ENCODE peak calls at places on chromosome 19, in nine cellular contexts. G is heart right ventricle, X is lower leg skin, A is chondrocyte, L is choroid plexus epithelial cell, D is astrocyte of the spinal cord, C is left ventricle myocardium inferior, R is BJ, N is mucosa of descending colon. O is an unnamed sample.

GRCh38 chr19:44875666-44876418 is 15.2 kb upstream of the TOMM40 start:
- DNase-seq in L (peak; percentile 19), G (no peak), A (no peak), N (peak; percentile 69), D (peak; percentile 40), R (no peak), C (no peak), X (no peak), O (no peak)

GRCh38 chr19:33430674-33431277 is 57.3 kb downstream of the CEBPG start:
- DNase-seq in D (peak; percentile 62), X (peak; percentile 93), L (peak; percentile 79), G (peak; percentile 51), A (peak; percentile 85), R (no peak), N (peak; percentile 79), C (peak; percentile 59), O (peak; percentile 53)

GRCh38 chr19:44925114-44925891 is 10.9 kb downstream of the APOC1 start:
- DNase-seq in A (no peak), L (peak; percentile 70), R (no peak), C (peak; percentile 78), N (peak; percentile 70), G (peak; percentile 60), X (peak; percentile 96), D (peak; percentile 18), O (no peak)

GRCh38 chr19:54616057-54616456 is 14.2 kb upstream of the LILRB1 start:
- DNase-seq in G (no peak), C (no peak), R (no peak), D (no peak), L (no peak), N (no peak), A (no peak), X (no peak), O (no peak)

GRCh38 chr19:48796468-48797083 is 14.3 kb downstream of the BCAT2 start:
- DNase-seq in N (peak; percentile 35), R (no peak), C (no peak), D (no peak), X (no peak), G (no peak), A (no peak), L (no peak), O (no peak)

GRCh38 chr19:32018014-32018413 is 327.4 kb upstream of the ZNF507 start:
- DNase-seq in D (peak; percentile 50), L (peak; percentile 10), G (no peak), X (no peak), N (no peak), C (no peak), R (no peak), A (no peak), O (no peak)

GRCh38 chr19:29761575-29762225 is 46.6 kb upstream of the C19orf12 start:
- DNase-seq in R (no peak), X (no peak), N (peak; percentile 49), G (no peak), A (no peak), D (no peak), L (no peak), C (no peak), O (no peak)

GRCh38 chr19:41808663-41809566 is 12.5 kb downstream of the CEACAM3 start:
- DNase-seq in A (no peak), D (no peak), L (no peak), C (peak; percentile 31), G (peak; percentile 11), N (no peak), X (no peak), R (no peak), O (no peak)

GRCh38 chr19:18109731-18110671 is 12.4 kb downstream of the MAST3 start:
- DNase-seq in X (no peak), N (peak; percentile 85), G (no peak), L (no peak), R (no peak), A (no peak), D (no peak), C (peak; percentile 66), O (no peak)

GRCh38 chr19:48644839-48645651 is 942 bp downstream of the CA11 start:
- DNase-seq in A (no peak), C (peak; percentile 72), D (peak; percentile 74), N (peak; percentile 63), R (no peak), L (peak; percentile 90), G (peak; percentile 85), X (peak; percentile 93), O (peak; percentile 45)

GRCh38 chr19:16293133-16294085 is 31.2 kb upstream of the KLF2 start:
- DNase-seq in G (peak; percentile 88), N (peak; percentile 41), X (peak; percentile 94), A (no peak), L (peak; percentile 97), D (peak; percentile 85), C (peak; percentile 67), R (peak; percentile 87), O (peak; percentile 72)

GRCh38 chr19:11131471-11131870 is 24.1 kb downstream of the SPC24 start:
- DNase-seq in L (no peak), A (no peak), G (no peak), R (no peak), C (no peak), N (no peak), X (no peak), D (no peak), O (no peak)
- TF ChIP-seq CTCF in L (no peak), A (no peak), G (no peak), R (no peak), C (no peak), N (no peak), X (no peak), D (no peak), O (no peak)

GRCh38 chr19:19319725-19320361 is 466 bp downstream of the SUGP1 start:
- DNase-seq in C (no peak), L (no peak), N (peak; percentile 31), R (no peak), G (no peak), X (no peak), D (no peak), A (no peak), O (no peak)

GRCh38 chr19:19316082-19316481 is 4.2 kb downstream of the SUGP1 start:
- DNase-seq in R (no peak), N (no peak), D (no peak), A (no peak), X (no peak), G (no peak), C (no peak), L (no peak), O (no peak)

GRCh38 chr19:19320362-19321142 is at the start of the genes MAU2 and SUGP1:
- DNase-seq in C (peak; percentile 87), G (peak; percentile 89), X (peak; percentile 97), L (peak; percentile 95), D (peak; percentile 93), N (peak; percentile 93), A (peak; percentile 94), R (peak; percentile 55), O (peak; percentile 89)

GRCh38 chr19:19324059-19324755 is 3.6 kb downstream of the MAU2 start:
- DNase-seq in L (no peak), X (no peak), R (no peak), C (no peak), N (no peak), D (no peak), A (no peak), G (no peak), O (no peak)

DNA sequence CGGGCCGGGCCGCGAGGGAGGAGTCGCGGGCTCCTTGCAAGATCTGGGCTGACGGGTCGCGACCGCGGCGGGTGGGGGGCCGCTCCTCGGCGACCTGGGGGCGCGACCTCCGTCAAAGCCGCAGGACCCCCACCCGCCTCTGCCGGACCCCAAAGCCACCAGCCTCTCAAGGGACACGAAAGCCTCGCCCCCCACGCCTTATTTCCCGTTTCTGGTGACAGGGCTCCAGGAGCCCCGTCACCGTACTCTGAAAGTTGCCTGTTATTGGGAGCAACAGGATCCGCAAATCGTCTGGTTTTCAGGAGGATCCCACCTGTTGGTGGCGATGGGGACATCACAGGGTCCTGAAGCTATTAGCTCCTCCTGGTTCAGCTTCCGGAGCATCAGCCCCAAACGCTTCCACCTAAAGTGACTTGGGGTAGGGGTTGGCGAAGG is 531 bp downstream of the MAU2 start:
- DNase-seq in N (no peak), A (no peak), X (no peak), R (no peak), G (no peak), L (peak; percentile 27), D (no peak), C (no peak), O (no peak)
- TF ChIP-seq CTCF in N (no peak), A (peak; percentile 6), X (no peak), R (no peak), G (no peak), L (no peak), D (no peak), C (no peak), O (peak; percentile 4)

DNA sequence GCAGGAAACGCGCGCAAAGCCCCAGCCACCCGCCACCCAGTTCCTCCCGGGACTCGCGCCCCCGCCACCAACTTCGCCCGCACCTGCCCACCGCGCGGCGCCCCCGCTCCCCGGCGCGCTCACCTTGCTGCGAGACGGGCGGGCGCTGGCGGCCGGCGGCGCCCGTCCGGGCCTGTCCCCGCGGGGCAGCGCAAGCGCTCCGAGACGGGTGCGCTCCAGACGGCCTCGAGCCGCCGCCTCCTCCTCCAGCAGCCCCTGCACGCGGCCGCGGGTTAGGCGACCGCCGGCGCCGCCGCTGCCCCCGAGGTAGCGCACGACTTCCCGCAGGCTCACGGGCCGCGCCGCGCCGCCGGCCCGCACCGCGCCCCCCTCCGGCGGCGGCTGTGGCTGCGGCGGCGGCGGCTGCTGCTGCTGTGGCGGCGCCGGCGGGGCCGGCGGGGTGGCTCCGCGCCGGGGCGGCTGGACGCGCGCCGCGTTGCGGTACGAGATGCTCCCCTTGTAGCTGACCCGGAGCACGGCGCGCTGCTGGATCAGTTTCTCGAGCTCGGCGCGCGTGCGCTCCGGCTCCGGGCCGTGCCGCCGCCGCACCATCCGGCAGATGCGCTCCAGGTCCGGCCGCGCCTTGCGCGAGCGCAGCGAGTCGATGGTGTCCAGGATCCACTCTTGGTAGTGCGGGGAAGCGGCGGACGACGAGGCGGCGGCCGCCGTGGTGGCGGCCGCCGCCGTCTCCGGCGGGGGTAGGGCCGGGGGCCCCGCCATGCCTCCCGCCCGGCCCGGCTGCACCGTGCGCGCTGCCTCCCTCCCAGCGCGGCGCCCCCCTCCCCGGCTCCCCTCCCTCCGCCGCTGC is 666 bp downstream of the SAMD1 start:
- DNase-seq in X (peak; percentile 89), L (peak; percentile 77), G (no peak), C (peak; percentile 58), A (no peak), N (peak; percentile 74), D (peak; percentile 57), R (no peak), O (peak; percentile 50)
- TF ChIP-seq CTCF in X (no peak), L (no peak), G (no peak), C (no peak), A (peak; percentile 24), N (no peak), D (no peak), R (no peak), O (no peak)

GRCh38 chr19:39052243-39052746 is 19.9 kb upstream of the FBXO27 start:
- DNase-seq in G (peak; percentile 11), R (no peak), D (peak; percentile 52), N (peak; percentile 59), X (peak; percentile 90), L (peak; percentile 70), A (peak; percentile 93), C (peak; percentile 30), O (no peak)
- TF ChIP-seq CTCF in G (peak; percentile 71), R (peak; percentile 93), D (peak; percentile 92), N (peak; percentile 59), X (no peak), L (peak; percentile 83), A (peak; percentile 86), C (peak; percentile 74), O (peak; percentile 99)

DNA sequence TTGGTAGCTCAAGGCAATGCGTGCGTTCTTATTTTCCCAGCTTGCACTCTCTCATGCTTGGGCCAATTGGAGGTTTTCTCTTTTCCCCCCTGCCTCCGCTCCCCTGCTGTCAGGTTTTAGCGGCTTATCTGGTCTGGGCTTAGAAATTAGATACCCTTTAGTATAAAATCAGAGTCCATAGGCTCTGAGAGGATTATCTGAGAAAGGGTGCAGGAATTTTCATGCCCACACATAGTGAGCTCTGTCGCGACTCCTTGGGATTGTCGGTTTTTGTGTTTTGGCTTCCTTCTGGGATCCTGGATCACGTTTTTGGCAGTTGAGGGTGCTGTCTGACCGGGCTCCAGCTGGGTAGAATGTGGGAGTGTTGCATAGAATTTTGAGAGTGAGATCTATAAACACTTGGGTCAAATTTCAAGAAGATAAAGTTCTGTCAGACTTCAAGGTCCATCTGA is 12.4 kb downstream of the CHAF1A start:
- DNase-seq in R (no peak), A (no peak), X (no peak), G (no peak), N (no peak), D (peak; percentile 16), L (peak; percentile 61), C (no peak), O (no peak)
- TF ChIP-seq CTCF in R (no peak), A (no peak), X (no peak), G (no peak), N (no peak), D (no peak), L (peak; percentile 9), C (no peak), O (no peak)